ENCODE peak calls at places on chromosomes 4 and X, in five cellular contexts. Y, V, C, L and E are unnamed samples.
A peak's percentile ranks its signal among the peaks of the same experiment; 100 is the strongest.

GRCh38 chrX:106932492-106932923 is 12.3 kb downstream of the CLDN2 start:
- DNase-seq in L (no peak), Y (no peak), C (no peak), V (no peak), E (no peak)

GRCh38 chr4:10346023-10346422 is 111.2 kb downstream of the ZNF518B start:
- DNase-seq in V (no peak), C (no peak), L (no peak), Y (no peak), E (no peak)

GRCh38 chr4:119206178-119206577 is 6.3 kb upstream of the USP53 start:
- DNase-seq in L (no peak), C (no peak), Y (no peak), V (no peak), E (no peak)

GRCh38 chr4:110914791-110915190 is 291.9 kb upstream of the PITX2 start:
- DNase-seq in Y (no peak), C (no peak), L (no peak), V (no peak), E (no peak)

GRCh38 chrX:17081535-17081934 is 135.1 kb downstream of the REPS2 start:
- DNase-seq in Y (no peak), C (no peak), L (no peak), V (no peak), E (no peak)

GRCh38 chr4:86043755-86044592 is 315.9 kb downstream of the MAPK10 start:
- DNase-seq in V (peak; percentile 42), Y (no peak), L (peak; percentile 82), C (peak; percentile 20), E (no peak)

GRCh38 chrX:7072856-7073255 is 74.7 kb upstream of the STS start:
- DNase-seq in V (no peak), C (no peak), L (no peak), Y (no peak), E (no peak)

GRCh38 chr4:98555798-98556445 is 102.5 kb downstream of the TSPAN5 start:
- DNase-seq in V (no peak), Y (no peak), L (no peak), C (no peak), E (no peak)

GRCh38 chr4:42357325-42357724 is 40.0 kb upstream of the SHISA3 start:
- DNase-seq in L (no peak), C (no peak), V (no peak), Y (no peak), E (no peak)

GRCh38 chrX:29090811-29091210 is 503.6 kb downstream of the IL1RAPL1 start:
- DNase-seq in Y (no peak), C (no peak), L (no peak), V (peak; percentile 6), E (no peak)

GRCh38 chr4:8516061-8516573 is 64.1 kb upstream of the GPR78 start:
- DNase-seq in V (no peak), C (no peak), L (no peak), Y (no peak), E (no peak)

GRCh38 chrX:127037179-127037578 is 217.7 kb downstream of the PRR32 start:
- DNase-seq in L (no peak), Y (no peak), C (no peak), V (no peak), E (no peak)

DNA sequence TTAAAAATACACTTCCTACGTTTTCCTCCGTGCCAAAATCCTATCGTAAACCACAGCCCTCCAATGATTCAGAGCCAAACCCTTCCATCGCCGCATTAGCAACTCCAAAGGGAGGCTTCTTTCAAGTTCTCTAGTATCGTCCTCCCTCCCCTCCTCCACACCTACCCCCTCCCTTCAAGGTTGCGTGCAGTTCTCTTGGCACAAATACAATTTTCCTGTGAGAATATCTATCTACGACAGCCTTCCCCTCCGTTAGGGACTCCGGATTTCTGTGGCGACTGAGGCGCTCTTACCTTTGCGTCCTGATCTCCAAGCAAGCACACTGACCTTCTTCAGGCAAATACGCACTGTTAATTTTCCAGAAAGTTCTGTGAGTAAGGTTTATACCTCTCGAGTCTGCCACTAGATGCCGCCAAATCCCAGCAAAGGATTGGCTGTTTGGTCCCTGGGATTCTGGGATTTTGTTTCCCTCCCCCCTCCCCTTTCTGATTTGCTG is 1.2 kb upstream of the MORF4L2 start:
- DNase-seq in C (peak; percentile 58), Y (peak; percentile 67), V (peak; percentile 85), L (peak; percentile 72), E (peak; percentile 53)
- TF ChIP-seq EP300 in C (no peak), Y (no peak), V (no peak), L (peak; percentile 91), E (no peak)

GRCh38 chr4:40321671-40322131 is 13.4 kb upstream of the CHRNA9 start:
- DNase-seq in Y (no peak), L (no peak), C (no peak), V (peak; percentile 12), E (no peak)
- H3K4me1 ChIP-seq in Y (no peaks in the 10 kb centered on the region), L (peaks cover under 1% of the 10 kb centered on the region), C (no peaks in the 10 kb centered on the region), V (peaks cover 47% of the 10 kb centered on the region), E (peaks cover 7% of the 10 kb centered on the region)

GRCh38 chr4:6953751-6954380 is 44.2 kb downstream of the TBC1D14 start:
- DNase-seq in V (no peak), C (peak; percentile 82), L (no peak), Y (peak; percentile 91), E (peak; percentile 78)
- H3K27ac ChIP-seq in V (no peak overlapping the region), C (peak overlapping the region; percentile 10), L (no peak overlapping the region), Y (peak overlapping the region; percentile 82), E (no peak overlapping the region)

GRCh38 chrX:68842781-68843581 is 14.2 kb downstream of the EFNB1 start:
- DNase-seq in V (no peak), Y (peak; percentile 51), L (no peak), C (no peak), E (no peak)

GRCh38 chrX:68848189-68848940 is 19.5 kb downstream of the EFNB1 start:
- DNase-seq in Y (peak; percentile 47), C (no peak), V (no peak), L (no peak), E (no peak)

GRCh38 chrX:68847172-68847571 is 18.4 kb downstream of the EFNB1 start:
- DNase-seq in Y (no peak), C (no peak), V (no peak), L (no peak), E (no peak)

GRCh38 chrX:68843992-68844391 is 15.2 kb downstream of the EFNB1 start:
- DNase-seq in L (no peak), V (no peak), Y (no peak), C (no peak), E (no peak)

DNA sequence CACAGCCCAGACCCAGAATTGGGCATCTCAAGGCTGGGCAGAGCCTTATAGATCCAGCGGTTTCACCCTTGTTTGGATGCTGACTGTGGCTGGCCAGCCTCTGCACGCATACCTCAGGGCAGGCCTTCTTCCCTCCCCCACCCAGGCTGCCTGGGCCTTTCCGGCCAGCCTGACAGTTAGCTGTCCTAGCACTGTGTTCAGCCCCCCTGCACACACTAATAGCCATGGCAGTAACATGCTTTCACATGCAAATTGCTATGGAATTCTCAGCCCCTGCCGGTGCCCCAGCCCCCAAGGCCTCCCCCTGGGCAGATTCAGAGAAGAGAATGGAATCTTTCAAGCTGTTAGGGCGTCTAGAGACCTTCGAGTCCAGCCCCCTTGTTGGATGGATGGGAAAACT is 17.7 kb downstream of the EFNB1 start:
- DNase-seq in V (no peak), L (no peak), C (no peak), Y (no peak), E (no peak)
- TF ChIP-seq EP300 in V (no peak), L (no peak), C (no peak), Y (no peak), E (no peak)

GRCh38 chr4:680091-680490 is 5.7 kb downstream of the MYL5 start:
- DNase-seq in V (no peak), Y (no peak), C (no peak), L (no peak), E (peak; percentile 75)
- H3K4me1 ChIP-seq in V (peaks cover 16% of the 10 kb centered on the region), Y (peaks cover 8% of the 10 kb centered on the region), C (peaks cover 98% of the 10 kb centered on the region), L (peaks cover 13% of the 10 kb centered on the region), E (peaks cover 26% of the 10 kb centered on the region)

GRCh38 chrX:148867596-148867995 is 367.2 kb downstream of the AFF2 start:
- DNase-seq in C (no peak), V (no peak), Y (no peak), L (no peak), E (no peak)

GRCh38 chrX:148874621-148875020 is 374.2 kb downstream of the AFF2 start:
- DNase-seq in Y (no peak), L (no peak), C (no peak), V (no peak), E (no peak)

GRCh38 chrX:148872153-148872540 is 371.7 kb downstream of the AFF2 start:
- DNase-seq in C (no peak), V (no peak), Y (no peak), L (no peak), E (no peak)

GRCh38 chrX:148871422-148872152 is 371.2 kb downstream of the AFF2 start:
- DNase-seq in L (no peak), Y (no peak), C (no peak), V (no peak), E (no peak)

GRCh38 chrX:148872881-148873280 is 372.5 kb downstream of the AFF2 start:
- DNase-seq in C (no peak), V (no peak), L (no peak), Y (no peak), E (no peak)
- H3K27ac ChIP-seq in C (no peak overlapping the region), V (no peak overlapping the region), L (no peak overlapping the region), Y (no peak overlapping the region), E (no peak overlapping the region)